ENCODE peak calls at places on chromosomes 11 and 22, in four cellular contexts. One of them, this sample, is unnamed.

GRCh38 chr11:65695459-65696241 is 16.4 kb upstream of the KAT5 start:
- DNase-seq in CD4-positive, alpha-beta memory T cell: no peak
- DNase-seq in uterus: peak; percentile 37
- DNase-seq in thoracic aorta: no peak
- DNase-seq in this sample: no peak

GRCh38 chr11:14258177-14258935 is 100.6 kb downstream of the RRAS2 start:
- DNase-seq in thoracic aorta: no peak
- DNase-seq in uterus: no peak
- DNase-seq in CD4-positive, alpha-beta memory T cell: no peak
- DNase-seq in this sample: no peak

GRCh38 chr22:30185129-30185528 is 61.4 kb downstream of the LIF start:
- DNase-seq in thoracic aorta: no peak
- DNase-seq in uterus: no peak
- DNase-seq in CD4-positive, alpha-beta memory T cell: no peak
- DNase-seq in this sample: no peak

GRCh38 chr11:68963779-68964178 is 17.0 kb downstream of the MRGPRD start:
- DNase-seq in thoracic aorta: no peak
- DNase-seq in CD4-positive, alpha-beta memory T cell: no peak
- DNase-seq in uterus: peak; percentile 4
- DNase-seq in this sample: no peak

GRCh38 chr22:44648821-44649566 is 53.0 kb upstream of the PRR5 start:
- DNase-seq in CD4-positive, alpha-beta memory T cell: no peak
- DNase-seq in uterus: no peak
- DNase-seq in thoracic aorta: no peak
- DNase-seq in this sample: no peak

GRCh38 chr11:66339686-66340483 is 3.7 kb upstream of the RIN1 start:
- DNase-seq in uterus: no peak
- DNase-seq in thoracic aorta: no peak
- DNase-seq in CD4-positive, alpha-beta memory T cell: no peak
- DNase-seq in this sample: no peak

GRCh38 chr11:19552100-19552499 is 160.5 kb upstream of the NAV2 start:
- DNase-seq in uterus: no peak
- DNase-seq in CD4-positive, alpha-beta memory T cell: no peak
- DNase-seq in thoracic aorta: no peak
- DNase-seq in this sample: no peak

GRCh38 chr22:41690476-41690875 is 1.8 kb upstream of the SNU13 start:
- DNase-seq in uterus: no peak
- DNase-seq in CD4-positive, alpha-beta memory T cell: no peak
- DNase-seq in thoracic aorta: no peak
- DNase-seq in this sample: no peak

GRCh38 chr11:36478700-36479329 is 31.3 kb downstream of the TRAF6 start:
- DNase-seq in CD4-positive, alpha-beta memory T cell: peak; percentile 37
- DNase-seq in thoracic aorta: no peak
- DNase-seq in uterus: peak; percentile 28
- DNase-seq in this sample: no peak

GRCh38 chr11:97622795-97623194 is 1233.0 kb downstream of the JRKL start:
- DNase-seq in CD4-positive, alpha-beta memory T cell: no peak
- DNase-seq in uterus: no peak
- DNase-seq in thoracic aorta: no peak
- DNase-seq in this sample: no peak

GRCh38 chr11:116473236-116473769 is 299.5 kb downstream of the BUD13 start:
- DNase-seq in uterus: no peak
- DNase-seq in thoracic aorta: no peak
- DNase-seq in CD4-positive, alpha-beta memory T cell: no peak
- DNase-seq in this sample: no peak

GRCh38 chr22:47207846-47208554 is 445.6 kb downstream of the TBC1D22A start:
- DNase-seq in thoracic aorta: no peak
- DNase-seq in uterus: no peak
- DNase-seq in CD4-positive, alpha-beta memory T cell: no peak
- DNase-seq in this sample: no peak

GRCh38 chr22:36301384-36301828 is 48.5 kb downstream of the APOL1 start:
- DNase-seq in uterus: peak; percentile 81
- DNase-seq in CD4-positive, alpha-beta memory T cell: peak; percentile 83
- DNase-seq in thoracic aorta: no peak
- DNase-seq in this sample: peak; percentile 80

GRCh38 chr22:37021710-37022482 is 2.4 kb downstream of the MPST start:
- DNase-seq in uterus: no peak
- DNase-seq in thoracic aorta: no peak
- DNase-seq in CD4-positive, alpha-beta memory T cell: peak; percentile 41
- DNase-seq in this sample: no peak

GRCh38 chr11:117097567-117098268 is 510 bp downstream of the SIK3 start:
- DNase-seq in uterus: no peak
- DNase-seq in CD4-positive, alpha-beta memory T cell: no peak
- DNase-seq in thoracic aorta: no peak
- DNase-seq in this sample: peak; percentile 61

GRCh38 chr11:35030716-35031213 is 108.2 kb upstream of the CD44 start:
- DNase-seq in thoracic aorta: peak; percentile 28
- DNase-seq in CD4-positive, alpha-beta memory T cell: no peak
- DNase-seq in uterus: peak; percentile 86
- DNase-seq in this sample: peak; percentile 83

GRCh38 chr11:17603056-17603825 is 56.2 kb downstream of the OTOG start:
- DNase-seq in CD4-positive, alpha-beta memory T cell: no peak
- DNase-seq in thoracic aorta: no peak
- DNase-seq in uterus: no peak
- DNase-seq in this sample: peak; percentile 36

GRCh38 chr11:118916842-118917388 is 8.8 kb downstream of the BCL9L start:
- DNase-seq in uterus: peak; percentile 83
- DNase-seq in CD4-positive, alpha-beta memory T cell: no peak
- DNase-seq in thoracic aorta: no peak
- DNase-seq in this sample: peak; percentile 85

GRCh38 chr22:46686221-46686872 is 51.7 kb downstream of the CERK start:
- DNase-seq in CD4-positive, alpha-beta memory T cell: no peak
- DNase-seq in thoracic aorta: no peak
- DNase-seq in uterus: no peak
- DNase-seq in this sample: no peak

GRCh38 chr11:72041364-72042058 is 38.8 kb downstream of the NUMA1 start:
- DNase-seq in uterus: peak; percentile 71
- DNase-seq in CD4-positive, alpha-beta memory T cell: peak; percentile 61
- DNase-seq in thoracic aorta: peak; percentile 17
- DNase-seq in this sample: peak; percentile 74

GRCh38 chr11:73237471-73238290 is 19.6 kb downstream of the P2RY2 start:
- DNase-seq in uterus: no peak
- DNase-seq in thoracic aorta: peak; percentile 35
- DNase-seq in CD4-positive, alpha-beta memory T cell: no peak
- DNase-seq in this sample: no peak

GRCh38 chr11:38392176-38392575 is 1794.1 kb upstream of the RAG2 start:
- DNase-seq in thoracic aorta: no peak
- DNase-seq in CD4-positive, alpha-beta memory T cell: no peak
- DNase-seq in uterus: no peak
- DNase-seq in this sample: no peak

GRCh38 chr11:19992162-19992561 is 168.1 kb downstream of the DBX1 start:
- DNase-seq in thoracic aorta: no peak
- DNase-seq in uterus: no peak
- DNase-seq in CD4-positive, alpha-beta memory T cell: no peak
- DNase-seq in this sample: no peak

GRCh38 chr11:120773501-120774031 is 250.3 kb upstream of the TBCEL start:
- DNase-seq in CD4-positive, alpha-beta memory T cell: no peak
- DNase-seq in thoracic aorta: no peak
- DNase-seq in uterus: no peak
- DNase-seq in this sample: no peak

GRCh38 chr11:67351275-67352005 is 1.9 kb downstream of the POLD4 start:
- DNase-seq in CD4-positive, alpha-beta memory T cell: peak; percentile 69
- DNase-seq in thoracic aorta: no peak
- DNase-seq in uterus: peak; percentile 71
- DNase-seq in this sample: no peak

GRCh38 chr11:64372802-64373597 is 14.0 kb downstream of the RPS6KA4 start:
- DNase-seq in thoracic aorta: no peak
- DNase-seq in CD4-positive, alpha-beta memory T cell: no peak
- DNase-seq in uterus: no peak
- DNase-seq in this sample: no peak

GRCh38 chr11:65215441-65216076 is 33.8 kb downstream of the CAPN1 start:
- DNase-seq in uterus: no peak
- DNase-seq in thoracic aorta: no peak
- DNase-seq in CD4-positive, alpha-beta memory T cell: no peak
- DNase-seq in this sample: no peak

GRCh38 chr22:38713921-38714320 is 8.2 kb downstream of the GTPBP1 start:
- DNase-seq in CD4-positive, alpha-beta memory T cell: no peak
- DNase-seq in thoracic aorta: no peak
- DNase-seq in uterus: no peak
- DNase-seq in this sample: no peak
- H3K4me3 ChIP-seq in CD4-positive, alpha-beta memory T cell: no peak overlapping the region
- H3K4me3 ChIP-seq in thoracic aorta: no peak overlapping the region
- H3K4me3 ChIP-seq in uterus: no peak overlapping the region
- H3K4me3 ChIP-seq in this sample: no peak overlapping the region

GRCh38 chr11:76788661-76789442 is 5.7 kb downstream of the TSKU start:
- DNase-seq in thoracic aorta: no peak
- DNase-seq in CD4-positive, alpha-beta memory T cell: no peak
- DNase-seq in uterus: peak; percentile 21
- DNase-seq in this sample: no peak
- H3K27ac ChIP-seq in thoracic aorta: no peak overlapping the region
- H3K27ac ChIP-seq in CD4-positive, alpha-beta memory T cell: no peak overlapping the region
- H3K27ac ChIP-seq in uterus: peak overlapping the region; percentile 63
- H3K27ac ChIP-seq in this sample: peak overlapping the region; percentile 12

GRCh38 chr22:48632641-48633246 is 1194.9 kb downstream of the BRD1 start:
- DNase-seq in uterus: no peak
- DNase-seq in CD4-positive, alpha-beta memory T cell: no peak
- DNase-seq in thoracic aorta: no peak
- DNase-seq in this sample: no peak

GRCh38 chr22:48630848-48631247 is 1196.8 kb downstream of the BRD1 start:
- DNase-seq in thoracic aorta: no peak
- DNase-seq in uterus: no peak
- DNase-seq in CD4-positive, alpha-beta memory T cell: no peak
- DNase-seq in this sample: no peak

GRCh38 chr22:48630444-48630777 is 1197.3 kb downstream of the BRD1 start:
- DNase-seq in uterus: no peak
- DNase-seq in thoracic aorta: no peak
- DNase-seq in CD4-positive, alpha-beta memory T cell: no peak
- DNase-seq in this sample: no peak

GRCh38 chr22:48629631-48630443 is 1197.8 kb downstream of the BRD1 start:
- DNase-seq in uterus: no peak
- DNase-seq in thoracic aorta: no peak
- DNase-seq in CD4-positive, alpha-beta memory T cell: no peak
- DNase-seq in this sample: no peak

GRCh38 chr22:48631288-48631687 is 1196.4 kb downstream of the BRD1 start:
- DNase-seq in uterus: no peak
- DNase-seq in thoracic aorta: no peak
- DNase-seq in CD4-positive, alpha-beta memory T cell: no peak
- DNase-seq in this sample: no peak
- H3K9me3 ChIP-seq in uterus: no peaks in the 10 kb centered on the region
- H3K9me3 ChIP-seq in thoracic aorta: no peaks in the 10 kb centered on the region
- H3K9me3 ChIP-seq in CD4-positive, alpha-beta memory T cell: no peaks in the 10 kb centered on the region
- H3K9me3 ChIP-seq in this sample: no peaks in the 10 kb centered on the region

GRCh38 chr11:44067266-44067665 is 1.2 kb downstream of the ACCS start:
- DNase-seq in thoracic aorta: no peak
- DNase-seq in uterus: no peak
- DNase-seq in CD4-positive, alpha-beta memory T cell: no peak
- DNase-seq in this sample: no peak
- H3K4me3 ChIP-seq in thoracic aorta: peak overlapping the region; percentile 95
- H3K4me3 ChIP-seq in uterus: peak overlapping the region; percentile 75
- H3K4me3 ChIP-seq in CD4-positive, alpha-beta memory T cell: no peak overlapping the region
- H3K4me3 ChIP-seq in this sample: no peak overlapping the region

GRCh38 chr22:17884084-17884483 is 109.8 kb upstream of the BID start:
- DNase-seq in thoracic aorta: no peak
- DNase-seq in uterus: no peak
- DNase-seq in CD4-positive, alpha-beta memory T cell: no peak
- DNase-seq in this sample: no peak
- H3K27ac ChIP-seq in thoracic aorta: no peak overlapping the region
- H3K27ac ChIP-seq in uterus: peak overlapping the region; percentile 51
- H3K27ac ChIP-seq in CD4-positive, alpha-beta memory T cell: no peak overlapping the region
- H3K27ac ChIP-seq in this sample: peak overlapping the region; percentile 33

This sample was measured in right atrium auricular region.